ENCODE peak calls at places on chromosomes 3 and 15, in eight cellular contexts. T, Z, D, F, S, X, J and U are unnamed samples.

GRCh38 chr3:125069452-125069851 is 13.7 kb upstream of the HEG1 start:
- DNase-seq in T (no peak), Z (no peak), D (no peak), F (no peak), S (no peak), X (no peak), J (no peak), U (no peak)

GRCh38 chr15:68403161-68403941 is 28.6 kb downstream of the ITGA11 start:
- DNase-seq in T (no peak), Z (no peak), D (no peak), F (no peak), S (peak; percentile 22), X (no peak), J (no peak), U (no peak)

GRCh38 chr3:2090095-2090494 is 8.6 kb upstream of the CNTN4 start:
- DNase-seq in T (no peak), Z (no peak), D (no peak), F (no peak), S (no peak), X (no peak), J (no peak), U (no peak)

GRCh38 chr15:78360426-78360825 is 20.3 kb downstream of the CRABP1 start:
- DNase-seq in T (no peak), Z (no peak), D (no peak), F (no peak), S (no peak), X (no peak), J (peak; percentile 72), U (no peak)

GRCh38 chr3:51384145-51384729 is 854 bp upstream of the MANF start:
- DNase-seq in T (peak; percentile 36), Z (no peak), D (peak; percentile 41), F (no peak), S (no peak), X (no peak), J (peak; percentile 48), U (no peak)

GRCh38 chr3:38717603-38718240 is 68.2 kb upstream of the SCN5A start:
- DNase-seq in T (no peak), Z (no peak), D (no peak), F (no peak), S (no peak), X (no peak), J (peak; percentile 6), U (no peak)

GRCh38 chr3:82761858-82762257 is 1000.4 kb upstream of the GBE1 start:
- DNase-seq in T (no peak), Z (no peak), D (no peak), F (no peak), S (no peak), X (no peak), J (no peak), U (no peak)

GRCh38 chr15:61393949-61394348 is 164.8 kb upstream of the RORA start:
- DNase-seq in T (no peak), Z (no peak), D (no peak), F (no peak), S (no peak), X (no peak), J (peak; percentile 20), U (no peak)

GRCh38 chr3:73407572-73407971 is 217.2 kb downstream of the PDZRN3 start:
- DNase-seq in T (no peak), Z (no peak), D (no peak), F (no peak), S (no peak), X (no peak), J (no peak), U (no peak)

GRCh38 chr3:61983479-61983878 is 389.9 kb downstream of the FEZF2 start:
- DNase-seq in T (no peak), Z (no peak), D (peak; percentile 33), F (no peak), S (no peak), X (no peak), J (no peak), U (no peak)

GRCh38 chr3:76040946-76041345 is 255.6 kb upstream of the ZNF717 start:
- DNase-seq in T (no peak), Z (no peak), D (peak; percentile 36), F (no peak), S (no peak), X (no peak), J (peak; percentile 54), U (no peak)